ENCODE peak calls at places on chromosomes 1 and 21, in eight cellular contexts. E, F, Q, K, H, S, N and T are unnamed samples.

GRCh38 chr1:202291001-202291400 is 50.7 kb downstream of the UBE2T start:
- DNase-seq in F (peak), E (no peak), N (no peak), Q (no peak), S (no peak), H (no peak), K (no peak), T (no peak)

GRCh38 chr1:173213665-173214064 is 6.5 kb upstream of the TNFSF4 start:
- DNase-seq in E (no peak), H (no peak), F (no peak), Q (no peak), S (no peak), K (no peak), N (no peak), T (no peak)

GRCh38 chr1:3320246-3321152 is 134.0 kb upstream of the ARHGEF16 start:
- DNase-seq in S (no peak), E (no peak), F (no peak), N (peak), Q (peak), K (no peak), H (no peak), T (no peak)

GRCh38 chr1:93907718-93908117 is 1.5 kb downstream of the GCLM start:
- DNase-seq in K (no peak), Q (no peak), S (no peak), E (peak), N (no peak), F (peak), H (peak), T (peak)

GRCh38 chr1:44609412-44609767 is 64.9 kb downstream of the TMEM53 start:
- DNase-seq in S (peak), E (no peak), Q (no peak), N (peak), F (peak), H (peak), K (no peak), T (peak)

GRCh38 chr1:28031173-28031572 is 57.2 kb downstream of the EYA3 start:
- DNase-seq in F (peak), S (no peak), H (peak), E (no peak), N (no peak), Q (no peak), K (no peak), T (no peak)

GRCh38 chr1:231684333-231685244 is 58.0 kb downstream of the DISC1 start:
- DNase-seq in N (no peak), S (no peak), Q (no peak), F (no peak), E (no peak), K (no peak), H (peak), T (no peak)

GRCh38 chr1:14071581-14071980 is 371.6 kb downstream of the PRDM2 start:
- DNase-seq in F (no peak), K (no peak), N (no peak), E (no peak), S (no peak), Q (no peak), H (no peak), T (no peak)

GRCh38 chr1:44828841-44829440 is 14.1 kb downstream of the PTCH2 start:
- DNase-seq in Q (peak), S (no peak), H (no peak), K (no peak), F (no peak), E (no peak), N (no peak), T (no peak)

GRCh38 chr1:208129489-208129888 is 114.7 kb downstream of the PLXNA2 start:
- DNase-seq in N (no peak), K (no peak), S (no peak), F (no peak), Q (no peak), H (no peak), E (no peak), T (no peak)

GRCh38 chr1:201748331-201748730 is 80.6 kb upstream of the IPO9 start:
- DNase-seq in E (peak), Q (no peak), F (peak), K (peak), H (peak), N (no peak), S (no peak), T (no peak)

GRCh38 chr1:225766967-225767413 is 10.6 kb upstream of the SRP9 start:
- DNase-seq in S (peak), F (peak), E (peak), N (no peak), H (peak), K (peak), Q (no peak), T (no peak)

GRCh38 chr1:176949033-176949662 is 215.4 kb downstream of the ASTN1 start:
- DNase-seq in F (peak), S (no peak), N (peak), H (peak), K (no peak), Q (no peak), E (no peak), T (peak)

GRCh38 chr1:236830560-236830959 is 35.5 kb downstream of the MTR start:
- DNase-seq in N (no peak), H (no peak), S (peak), Q (no peak), K (no peak), F (no peak), E (no peak), T (peak)

GRCh38 chr1:117414943-117415342 is 47.7 kb downstream of the MAN1A2 start:
- DNase-seq in K (no peak), H (no peak), Q (no peak), F (no peak), S (no peak), N (no peak), E (no peak), T (no peak)

GRCh38 chr1:100622037-100622436 is 84.1 kb downstream of the GPR88 start:
- DNase-seq in S (peak), Q (no peak), N (no peak), E (peak), F (peak), H (peak), K (no peak), T (no peak)

GRCh38 chr1:53079251-53079650 is 17.2 kb downstream of the PODN start:
- DNase-seq in K (no peak), N (no peak), E (no peak), F (no peak), S (no peak), Q (peak), H (no peak), T (no peak)

GRCh38 chr1:93080424-93080823 is 1.3 kb downstream of the MTF2 start:
- DNase-seq in Q (no peak), S (no peak), K (no peak), H (peak), F (peak), E (peak), N (no peak), T (no peak)

GRCh38 chr1:9338354-9339250 is 45.9 kb downstream of the SPSB1 start:
- DNase-seq in H (peak), F (no peak), E (no peak), K (no peak), S (peak), Q (no peak), N (no peak), T (no peak)

GRCh38 chr1:35499652-35500176 is 57.5 kb downstream of the KIAA0319L start:
- DNase-seq in E (no peak), F (no peak), N (no peak), K (no peak), H (no peak), Q (no peak), S (no peak), T (no peak)

GRCh38 chr1:203175237-203176181 is at the start of gene MYBPH:
- DNase-seq in H (no peak), E (no peak), Q (no peak), S (no peak), K (no peak), F (no peak), N (peak), T (peak)

GRCh38 chr1:181366910-181367309 is 116.4 kb upstream of the CACNA1E start:
- DNase-seq in S (no peak), H (no peak), K (no peak), E (no peak), F (no peak), N (no peak), Q (no peak), T (no peak)

GRCh38 chr1:172818841-172819527 is 160.1 kb downstream of the FASLG start:
- DNase-seq in S (no peak), E (no peak), K (no peak), N (no peak), Q (no peak), F (no peak), H (no peak), T (no peak)

GRCh38 chr1:200029035-200029623 is 1.6 kb downstream of the NR5A2 start:
- DNase-seq in K (no peak), H (peak), Q (peak), N (peak), E (no peak), F (no peak), S (no peak), T (no peak)

GRCh38 chr1:176188604-176189003 is 18.5 kb downstream of the COP1 start:
- DNase-seq in S (no peak), K (no peak), N (no peak), F (no peak), H (no peak), Q (no peak), E (no peak), T (no peak)

GRCh38 chr1:182301467-182302198 is 90.0 kb downstream of the GLUL start:
- DNase-seq in H (no peak), S (no peak), K (no peak), F (peak), N (no peak), Q (no peak), E (no peak), T (peak)

GRCh38 chr1:114274621-114275317 is 121.1 kb upstream of the SYT6 start:
- DNase-seq in N (no peak), K (no peak), F (no peak), H (no peak), S (no peak), Q (no peak), E (no peak), T (no peak)

GRCh38 chr1:53485478-53486394 is 26.5 kb downstream of the DMRTB1 start:
- DNase-seq in K (peak), H (peak), F (peak), Q (no peak), S (peak), N (peak), E (peak), T (peak)

GRCh38 chr1:224183591-224184312 is 712 bp downstream of the DEGS1 start:
- DNase-seq in H (peak), K (peak), Q (peak), S (peak), F (peak), N (peak), E (no peak), T (peak)

GRCh38 chr21:33264561-33264960 is 1.6 kb upstream of the IL10RB start:
- DNase-seq in N (no peak), E (no peak), K (no peak), S (no peak), H (no peak), Q (no peak), F (no peak), T (no peak)

GRCh38 chr21:33267250-33267649 is 1.1 kb downstream of the IL10RB start:
- DNase-seq in Q (no peak), F (no peak), E (no peak), N (no peak), S (no peak), H (no peak), K (no peak), T (no peak)

GRCh38 chr21:33266050-33266783 is at the start of gene IL10RB:
- DNase-seq in N (peak), S (peak), K (peak), H (peak), F (peak), Q (peak), E (no peak), T (peak)

GRCh38 chr21:33266784-33267135 is 593 bp downstream of the IL10RB start:
- DNase-seq in Q (peak), K (peak), E (no peak), H (no peak), F (no peak), S (no peak), N (no peak), T (peak)

GRCh38 chr21:33265664-33266049 is 510 bp upstream of the IL10RB start:
- DNase-seq in H (no peak), N (no peak), E (no peak), F (no peak), Q (peak), K (peak), S (no peak), T (peak)
- H3K4me3 ChIP-seq in H (peak), N (peak), E (peak), F (peak), Q (peak), K (peak), S (peak), T (peak)

GRCh38 chr1:70221241-70222077 is at the start of gene SRSF11:
- DNase-seq in K (peak), E (peak), F (peak), H (peak), S (peak), N (peak), Q (peak), T (peak)
- TF ChIP-seq CTCF in K (no peak), E (peak), F (no peak), H (no peak), S (no peak), N (no peak), Q (no peak), T (peak)

GRCh38 chr1:167441222-167441621 is 77.1 kb downstream of the CD247 start:
- DNase-seq in E (no peak), H (no peak), Q (no peak), N (no peak), K (no peak), F (no peak), S (no peak), T (no peak)

GRCh38 chr1:167440345-167440744 is 78.0 kb downstream of the CD247 start:
- DNase-seq in Q (no peak), E (no peak), N (no peak), S (no peak), K (no peak), F (no peak), H (no peak), T (no peak)

GRCh38 chr1:167440776-167441175 is 77.6 kb downstream of the CD247 start:
- DNase-seq in F (no peak), E (no peak), Q (no peak), H (no peak), S (no peak), N (no peak), K (no peak), T (no peak)

GRCh38 chr1:167439301-167439988 is 78.9 kb downstream of the CD247 start:
- DNase-seq in N (no peak), F (peak), H (peak), K (no peak), S (peak), Q (no peak), E (no peak), T (no peak)

GRCh38 chr1:167438171-167439138 is 79.9 kb downstream of the CD247 start:
- DNase-seq in F (no peak), H (no peak), K (no peak), N (no peak), E (no peak), Q (no peak), S (no peak), T (no peak)
- H3K4me3 ChIP-seq in F (no peak), H (no peak), K (no peak), N (no peak), E (no peak), Q (no peak), S (no peak), T (peak)

GRCh38 chr1:205590777-205591513 is 40.9 kb downstream of the ELK4 start:
- DNase-seq in N (no peak), F (no peak), K (peak), S (peak), Q (no peak), H (no peak), E (no peak), T (no peak)
- TF ChIP-seq CTCF in N (no peak), F (no peak), K (no peak), S (no peak), Q (no peak), H (no peak), E (no peak), T (no peak)

GRCh38 chr21:35987475-35987874 is 72.9 kb downstream of the SETD4 start:
- DNase-seq in E (no peak), F (no peak), Q (no peak), H (no peak), K (no peak), S (no peak), N (no peak), T (no peak)
- H3K4me3 ChIP-seq in E (no peak), F (no peak), Q (no peak), H (no peak), K (no peak), S (no peak), N (no peak), T (no peak)